ENCODE peak calls at places on chromosome 16, in nine cellular contexts. J is brain microvascular endothelial cell, L is AG04449, C is fibroblast of the aortic adventitia, K is esophagus squamous epithelium, P is iPS DF 6.9, Z is BJ, Y is epithelial cell of esophagus, A is Peyer's patch. D is an unnamed sample.

GRCh38 chr16:71675380-71675779 is 49.1 kb downstream of the PHLPP2 start:
- DNase-seq in C (no peak), K (no peak), A (no peak), J (no peak), L (no peak), Z (no peak), Y (no peak), P (no peak), D (no peak)

GRCh38 chr16:88323041-88323440 is 59.7 kb upstream of the ZNF469 start:
- DNase-seq in K (no peak), Z (no peak), L (no peak), P (no peak), A (no peak), Y (no peak), J (no peak), C (no peak), D (no peak)

GRCh38 chr16:46763147-46763546 is 15.0 kb upstream of the MYLK3 start:
- DNase-seq in Z (no peak), J (no peak), L (no peak), P (no peak), A (no peak), C (no peak), K (no peak), Y (peak), D (no peak)

GRCh38 chr16:24635900-24636610 is 93.4 kb upstream of the TNRC6A start:
- DNase-seq in K (no peak), P (no peak), Y (peak), C (peak), Z (peak), L (peak), A (peak), J (peak), D (no peak)

GRCh38 chr16:19153876-19154275 is 14.2 kb upstream of the SYT17 start:
- DNase-seq in L (no peak), A (no peak), K (no peak), J (no peak), Z (no peak), Y (no peak), C (peak), P (no peak), D (peak)

GRCh38 chr16:80023865-80024264 is 423.3 kb upstream of the MAF start:
- DNase-seq in A (no peak), Y (peak), L (no peak), P (no peak), J (peak), C (no peak), K (no peak), Z (no peak), D (no peak)

GRCh38 chr16:16780588-16780987 is 401.6 kb downstream of the NPIPA7 start:
- DNase-seq in A (no peak), Y (no peak), P (no peak), C (no peak), J (no peak), L (no peak), K (no peak), Z (no peak), D (no peak)

GRCh38 chr16:89795676-89796075 is 20.8 kb downstream of the FANCA start:
- DNase-seq in J (no peak), L (no peak), Z (no peak), Y (no peak), P (no peak), C (no peak), K (no peak), A (no peak), D (no peak)

GRCh38 chr16:48684148-48684547 is 74.2 kb upstream of the N4BP1 start:
- DNase-seq in A (no peak), L (no peak), Z (no peak), Y (no peak), K (no peak), P (no peak), C (no peak), J (no peak), D (no peak)

GRCh38 chr16:84334482-84334881 is 33.9 kb upstream of the ATP2C2 start:
- DNase-seq in L (no peak), C (no peak), A (no peak), K (no peak), P (no peak), Y (no peak), J (no peak), Z (no peak), D (no peak)

GRCh38 chr16:57771141-57771785 is 31.0 kb downstream of the KIFC3 start:
- DNase-seq in Z (no peak), P (no peak), Y (no peak), L (no peak), J (no peak), A (no peak), C (no peak), K (no peak), D (no peak)
- H3K4me3 ChIP-seq in Z (no peak), P (no peak), Y (no peak), L (no peak), J (no peak), A (no peak), C (no peak), K (no peak), D (no peak)

GRCh38 chr16:57798267-57798810 is 4.0 kb downstream of the KIFC3 start:
- DNase-seq in A (no peak), K (no peak), L (no peak), Z (no peak), C (no peak), J (no peak), P (no peak), Y (no peak), D (no peak)

GRCh38 chr16:57798953-57799618 is 3.2 kb downstream of the KIFC3 start:
- DNase-seq in C (no peak), Y (no peak), K (no peak), Z (no peak), J (no peak), A (peak), L (no peak), P (no peak), D (no peak)

GRCh38 chr16:57799619-57800212 is 2.6 kb downstream of the KIFC3 start:
- DNase-seq in P (no peak), C (no peak), J (no peak), Z (no peak), Y (no peak), L (no peak), K (no peak), A (peak), D (peak)

GRCh38 chr16:57797216-57797525 is 5.1 kb downstream of the KIFC3 start:
- DNase-seq in K (no peak), C (no peak), L (no peak), J (no peak), A (no peak), P (no peak), Z (no peak), Y (no peak), D (no peak)

DNA sequence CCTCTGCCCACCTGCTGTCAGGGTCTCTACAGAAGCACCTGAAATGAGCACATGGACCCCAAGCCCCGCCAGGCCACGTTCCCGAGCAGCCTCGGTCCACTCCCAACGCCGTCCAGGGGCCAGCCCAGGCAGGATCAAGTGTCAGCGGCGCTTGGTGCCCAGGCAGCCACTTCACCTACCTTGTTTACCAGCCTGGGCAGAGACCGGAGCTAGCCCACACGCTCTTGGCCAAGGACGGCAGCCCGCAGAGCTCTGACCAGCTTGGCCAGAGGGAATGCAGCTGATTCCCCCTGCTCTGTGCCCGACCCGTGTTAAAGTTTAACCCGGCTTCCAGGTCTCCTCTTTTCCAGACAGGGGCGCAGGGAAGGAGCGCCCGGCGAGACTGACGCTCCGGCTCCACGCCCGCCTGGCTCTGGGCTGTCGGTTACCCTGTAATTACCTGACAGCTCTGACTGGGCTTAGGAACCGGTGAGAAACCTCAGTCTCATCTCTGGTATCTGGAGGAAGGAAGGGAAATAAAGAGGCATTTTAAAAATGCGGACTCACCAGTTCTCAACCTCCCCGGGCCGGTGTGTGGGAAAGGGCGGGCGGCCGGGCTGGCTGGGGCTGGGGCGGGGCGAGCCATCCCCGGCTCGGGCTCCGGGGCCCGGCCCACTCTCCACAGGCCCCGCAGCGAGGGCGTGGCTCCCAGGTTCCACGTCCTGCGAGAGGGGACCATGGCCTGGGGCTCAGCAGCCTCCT is 4.6 kb downstream of the KIFC3 start:
- DNase-seq in Z (no peak), Y (peak), C (no peak), L (no peak), J (no peak), A (peak), P (no peak), K (no peak), D (no peak)
- H3K4me3 ChIP-seq in Z (no peak), Y (peak), C (no peak), L (no peak), J (no peak), A (peak), P (no peak), K (peak), D (no peak)

GRCh38 chr16:86303787-86304685 is 206.3 kb upstream of the FOXF1 start:
- DNase-seq in P (no peak), A (peak), J (no peak), K (no peak), L (no peak), C (peak), Y (no peak), Z (no peak), D (no peak)
- H3K4me3 ChIP-seq in P (no peak), A (peak), J (no peak), K (peak), L (no peak), C (peak), Y (no peak), Z (no peak), D (no peak)

GRCh38 chr16:67142342-67142741 is 8.5 kb downstream of the B3GNT9 start:
- DNase-seq in L (no peak), C (no peak), J (no peak), A (no peak), P (no peak), Z (no peak), K (no peak), Y (no peak), D (no peak)

GRCh38 chr16:67145746-67146145 is 5.1 kb downstream of the B3GNT9 start:
- DNase-seq in K (no peak), C (no peak), Y (no peak), A (no peak), J (no peak), Z (no peak), L (no peak), P (no peak), D (no peak)

GRCh38 chr16:67146523-67147357 is 4.1 kb downstream of the B3GNT9 start:
- DNase-seq in J (no peak), L (no peak), Y (no peak), P (no peak), Z (no peak), C (no peak), A (no peak), K (no peak), D (no peak)

GRCh38 chr16:67147437-67148140 is 3.2 kb downstream of the B3GNT9 start:
- DNase-seq in C (no peak), J (no peak), L (no peak), P (no peak), K (no peak), Y (peak), A (no peak), Z (no peak), D (no peak)

DNA sequence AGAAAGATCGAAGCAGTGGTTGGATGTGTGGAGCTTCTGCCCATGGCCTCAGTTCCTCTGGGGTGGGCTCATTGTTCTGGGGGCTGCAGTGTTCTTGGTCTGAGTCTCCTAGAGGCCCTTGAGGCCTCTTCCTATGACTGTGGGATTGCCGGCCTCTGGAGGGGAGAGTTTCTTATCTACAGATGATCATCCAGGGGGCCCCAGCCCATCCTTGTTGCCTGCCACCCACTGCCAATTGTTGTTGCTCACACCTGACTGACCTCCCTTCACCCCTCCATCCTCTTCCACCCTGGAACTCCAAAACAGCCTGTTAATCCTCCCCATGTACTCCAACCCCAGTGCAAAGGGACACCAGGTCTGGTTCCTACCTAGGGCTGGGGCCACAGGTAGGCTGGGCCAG is 5.9 kb downstream of the B3GNT9 start:
- DNase-seq in Z (no peak), P (no peak), J (no peak), A (no peak), C (no peak), Y (no peak), L (no peak), K (no peak), D (no peak)
- H3K4me3 ChIP-seq in Z (no peak), P (no peak), J (no peak), A (no peak), C (no peak), Y (no peak), L (no peak), K (no peak), D (no peak)

GRCh38 chr16:13780406-13780805 is 139.5 kb upstream of the ERCC4 start:
- DNase-seq in A (no peak), Z (no peak), Y (no peak), P (no peak), C (no peak), L (no peak), J (no peak), K (no peak), D (no peak)
- H3K4me3 ChIP-seq in A (no peak), Z (no peak), Y (no peak), P (no peak), C (no peak), L (no peak), J (no peak), K (no peak), D (no peak)

DNA sequence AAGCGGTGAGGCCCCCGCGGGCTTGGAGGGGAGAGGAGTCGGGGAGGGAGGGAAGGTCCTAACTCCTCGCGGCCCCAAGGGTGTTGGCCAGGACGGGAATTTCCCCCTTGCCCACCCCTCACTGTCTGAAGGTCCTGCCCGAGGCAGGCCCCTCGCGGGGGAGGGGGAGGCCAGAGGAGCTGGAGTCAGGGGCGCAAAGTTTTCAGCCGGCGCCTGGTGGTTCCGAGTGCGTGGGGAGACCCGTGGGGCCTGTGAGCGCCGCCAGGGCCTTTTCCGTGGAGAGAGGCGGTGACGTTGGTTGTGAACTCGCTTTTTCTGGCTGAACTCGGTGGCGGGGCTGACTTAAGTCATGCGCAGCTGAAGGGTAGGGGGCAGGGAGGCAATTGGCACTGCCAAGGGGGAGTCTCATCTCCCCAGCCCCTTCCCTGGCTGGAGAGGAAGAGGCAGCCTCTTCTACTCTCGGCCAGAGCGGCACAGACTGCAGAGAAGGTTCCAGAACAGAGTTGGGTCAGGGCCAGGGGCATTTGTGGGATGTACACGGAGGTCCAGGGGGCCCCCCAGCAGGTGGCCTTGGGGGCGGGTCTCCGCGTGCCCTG is 1.5 kb downstream of the CACNA1H start:
- DNase-seq in C (no peak), L (no peak), Z (no peak), Y (no peak), A (no peak), J (no peak), P (no peak), K (no peak), D (no peak)
- H3K4me3 ChIP-seq in C (no peak), L (no peak), Z (no peak), Y (no peak), A (peak), J (peak), P (no peak), K (peak), D (no peak)

D was measured in Jurkat, Clone E6-1.